ENCODE peak calls at places on chromosomes 5 and 9, in nine cellular contexts. One of them, this sample, is unnamed.

GRCh38 chr9:130925050-130925678 is 13.9 kb downstream of the FIBCD1 start:
- DNase-seq in T-helper 1 cell: no peak
- DNase-seq in activated CD8-positive, alpha-beta memory T cell treated with anti-CD3 and anti-CD28 coated beads for 48 hours: no peak
- DNase-seq in activated naive CD4-positive, alpha-beta T cell treated with Interleukin-2 at 50 U/mL for 16 hours: no peak
- DNase-seq in stimulated activated CD8-positive, alpha-beta memory T cell treated with anti-CD3 and anti-CD28 coated beads, Interleukin-12 subunit alpha, Interleukin-12 subunit beta, amount 100 ng/mL, for 1 hour: no peak
- DNase-seq in Jurkat, Clone E6-1: no peak
- DNase-seq in left ventricle myocardium inferior: no peak
- DNase-seq in CD4-positive, alpha-beta T cell: no peak
- DNase-seq in omental fat pad: no peak
- DNase-seq in this sample: no peak

GRCh38 chr5:184461-184860 is 6.8 kb upstream of the LRRC14B start:
- DNase-seq in T-helper 1 cell: no peak
- DNase-seq in activated CD8-positive, alpha-beta memory T cell treated with anti-CD3 and anti-CD28 coated beads for 48 hours: no peak
- DNase-seq in activated naive CD4-positive, alpha-beta T cell treated with Interleukin-2 at 50 U/mL for 16 hours: no peak
- DNase-seq in stimulated activated CD8-positive, alpha-beta memory T cell treated with anti-CD3 and anti-CD28 coated beads, Interleukin-12 subunit alpha, Interleukin-12 subunit beta, amount 100 ng/mL, for 1 hour: no peak
- DNase-seq in Jurkat, Clone E6-1: no peak
- DNase-seq in left ventricle myocardium inferior: no peak
- DNase-seq in CD4-positive, alpha-beta T cell: no peak
- DNase-seq in omental fat pad: no peak
- DNase-seq in this sample: no peak

GRCh38 chr5:111280282-111280901 is 56.2 kb downstream of the CAMK4 start:
- DNase-seq in T-helper 1 cell: no peak
- DNase-seq in activated CD8-positive, alpha-beta memory T cell treated with anti-CD3 and anti-CD28 coated beads for 48 hours: no peak
- DNase-seq in activated naive CD4-positive, alpha-beta T cell treated with Interleukin-2 at 50 U/mL for 16 hours: no peak
- DNase-seq in stimulated activated CD8-positive, alpha-beta memory T cell treated with anti-CD3 and anti-CD28 coated beads, Interleukin-12 subunit alpha, Interleukin-12 subunit beta, amount 100 ng/mL, for 1 hour: no peak
- DNase-seq in Jurkat, Clone E6-1: peak; percentile 75
- DNase-seq in left ventricle myocardium inferior: no peak
- DNase-seq in CD4-positive, alpha-beta T cell: no peak
- DNase-seq in omental fat pad: no peak
- DNase-seq in this sample: no peak

GRCh38 chr5:55154893-55155292 is 5.1 kb upstream of the GPX8 start:
- DNase-seq in T-helper 1 cell: no peak
- DNase-seq in activated CD8-positive, alpha-beta memory T cell treated with anti-CD3 and anti-CD28 coated beads for 48 hours: no peak
- DNase-seq in activated naive CD4-positive, alpha-beta T cell treated with Interleukin-2 at 50 U/mL for 16 hours: no peak
- DNase-seq in stimulated activated CD8-positive, alpha-beta memory T cell treated with anti-CD3 and anti-CD28 coated beads, Interleukin-12 subunit alpha, Interleukin-12 subunit beta, amount 100 ng/mL, for 1 hour: no peak
- DNase-seq in Jurkat, Clone E6-1: no peak
- DNase-seq in left ventricle myocardium inferior: no peak
- DNase-seq in CD4-positive, alpha-beta T cell: no peak
- DNase-seq in omental fat pad: no peak
- DNase-seq in this sample: no peak

GRCh38 chr9:93346240-93347112 is 105.0 kb upstream of the FAM120A start:
- DNase-seq in T-helper 1 cell: no peak
- DNase-seq in activated CD8-positive, alpha-beta memory T cell treated with anti-CD3 and anti-CD28 coated beads for 48 hours: no peak
- DNase-seq in activated naive CD4-positive, alpha-beta T cell treated with Interleukin-2 at 50 U/mL for 16 hours: no peak
- DNase-seq in stimulated activated CD8-positive, alpha-beta memory T cell treated with anti-CD3 and anti-CD28 coated beads, Interleukin-12 subunit alpha, Interleukin-12 subunit beta, amount 100 ng/mL, for 1 hour: no peak
- DNase-seq in Jurkat, Clone E6-1: no peak
- DNase-seq in left ventricle myocardium inferior: no peak
- DNase-seq in CD4-positive, alpha-beta T cell: no peak
- DNase-seq in omental fat pad: no peak
- DNase-seq in this sample: no peak

GRCh38 chr5:115450741-115451140 is 93.8 kb downstream of the FEM1C start:
- DNase-seq in T-helper 1 cell: no peak
- DNase-seq in activated CD8-positive, alpha-beta memory T cell treated with anti-CD3 and anti-CD28 coated beads for 48 hours: no peak
- DNase-seq in activated naive CD4-positive, alpha-beta T cell treated with Interleukin-2 at 50 U/mL for 16 hours: no peak
- DNase-seq in stimulated activated CD8-positive, alpha-beta memory T cell treated with anti-CD3 and anti-CD28 coated beads, Interleukin-12 subunit alpha, Interleukin-12 subunit beta, amount 100 ng/mL, for 1 hour: no peak
- DNase-seq in Jurkat, Clone E6-1: no peak
- DNase-seq in left ventricle myocardium inferior: no peak
- DNase-seq in CD4-positive, alpha-beta T cell: no peak
- DNase-seq in omental fat pad: no peak
- DNase-seq in this sample: no peak

GRCh38 chr5:14270212-14270702 is 127.1 kb downstream of the TRIO start:
- DNase-seq in T-helper 1 cell: no peak
- DNase-seq in activated CD8-positive, alpha-beta memory T cell treated with anti-CD3 and anti-CD28 coated beads for 48 hours: no peak
- DNase-seq in activated naive CD4-positive, alpha-beta T cell treated with Interleukin-2 at 50 U/mL for 16 hours: no peak
- DNase-seq in stimulated activated CD8-positive, alpha-beta memory T cell treated with anti-CD3 and anti-CD28 coated beads, Interleukin-12 subunit alpha, Interleukin-12 subunit beta, amount 100 ng/mL, for 1 hour: no peak
- DNase-seq in Jurkat, Clone E6-1: peak; percentile 32
- DNase-seq in left ventricle myocardium inferior: no peak
- DNase-seq in CD4-positive, alpha-beta T cell: no peak
- DNase-seq in omental fat pad: no peak
- DNase-seq in this sample: no peak

GRCh38 chr5:113276493-113276892 is 158.3 kb downstream of the TSSK1B start:
- DNase-seq in T-helper 1 cell: no peak
- DNase-seq in activated CD8-positive, alpha-beta memory T cell treated with anti-CD3 and anti-CD28 coated beads for 48 hours: no peak
- DNase-seq in activated naive CD4-positive, alpha-beta T cell treated with Interleukin-2 at 50 U/mL for 16 hours: no peak
- DNase-seq in stimulated activated CD8-positive, alpha-beta memory T cell treated with anti-CD3 and anti-CD28 coated beads, Interleukin-12 subunit alpha, Interleukin-12 subunit beta, amount 100 ng/mL, for 1 hour: no peak
- DNase-seq in Jurkat, Clone E6-1: no peak
- DNase-seq in left ventricle myocardium inferior: no peak
- DNase-seq in CD4-positive, alpha-beta T cell: no peak
- DNase-seq in omental fat pad: no peak
- DNase-seq in this sample: no peak